ENCODE peak calls at places on chromosomes 5 and 9, in eight cellular contexts. Z is upper lobe of left lung, P is heart left ventricle, R is adrenal gland, F is IMR-90, K is right lobe of liver, C is spleen, E is GM12878. H is an unnamed sample.

GRCh38 chr5:15690611-15691010 is 190.6 kb downstream of the FBXL7 start:
- DNase-seq in K (no peak), C (no peak), P (no peak), Z (no peak), F (peak; percentile 64), E (no peak), R (no peak), H (no peak)

GRCh38 chr9:89007041-89007440 is 15.8 kb downstream of the S1PR3 start:
- DNase-seq in R (no peak), P (no peak), Z (no peak), K (no peak), F (no peak), E (no peak), C (no peak), H (no peak)

GRCh38 chr5:35281613-35282012 is 51.3 kb upstream of the PRLR start:
- DNase-seq in K (no peak), Z (no peak), C (no peak), F (no peak), E (no peak), P (no peak), R (no peak), H (no peak)

GRCh38 chr5:107670927-107671741 is at the start of gene EFNA5:
- DNase-seq in Z (peak; percentile 31), F (peak; percentile 46), R (no peak), P (peak; percentile 27), K (no peak), E (no peak), C (peak; percentile 75), H (peak; percentile 20)

GRCh38 chr5:142830241-142831018 is 60.3 kb downstream of the ARHGAP26 start:
- DNase-seq in P (no peak), C (no peak), F (peak; percentile 87), E (no peak), K (no peak), Z (no peak), R (no peak), H (no peak)

GRCh38 chr9:107425110-107426025 is 64.2 kb downstream of the KLF4 start:
- DNase-seq in C (peak; percentile 88), E (no peak), P (peak; percentile 70), Z (peak; percentile 84), F (peak; percentile 19), R (peak; percentile 85), K (peak; percentile 59), H (peak; percentile 77)

GRCh38 chr9:113570106-113570505 is 106.6 kb downstream of the RGS3 start:
- DNase-seq in F (no peak), P (peak; percentile 3), C (peak; percentile 29), K (peak; percentile 23), Z (peak; percentile 9), E (no peak), R (no peak), H (peak; percentile 3)

GRCh38 chr9:107480386-107480789 is 9.2 kb downstream of the KLF4 start:
- DNase-seq in F (peak; percentile 73), R (peak; percentile 57), P (no peak), E (no peak), C (no peak), Z (peak; percentile 57), K (no peak), H (peak; percentile 38)

GRCh38 chr9:108550111-108550510 is 305.7 kb downstream of the ACTL7B start:
- DNase-seq in E (no peak), Z (no peak), C (no peak), K (no peak), F (no peak), R (peak; percentile 68), P (no peak), H (no peak)

GRCh38 chr5:352639-353598 is 31.4 kb downstream of the AHRR start:
- DNase-seq in P (no peak), C (no peak), F (no peak), R (no peak), Z (peak; percentile 12), E (no peak), K (no peak), H (no peak)

GRCh38 chr9:92406506-92406905 is 2.1 kb upstream of the OGN start:
- DNase-seq in C (peak; percentile 79), P (peak; percentile 44), K (peak; percentile 48), F (no peak), Z (peak; percentile 63), E (peak; percentile 21), R (peak; percentile 28), H (no peak)

GRCh38 chr9:110969971-110970381 is 68.3 kb downstream of the LPAR1 start:
- DNase-seq in F (peak; percentile 85), Z (no peak), P (no peak), C (no peak), R (no peak), K (no peak), E (no peak), H (no peak)

GRCh38 chr5:20528471-20528870 is 540.5 kb upstream of the CDH18 start:
- DNase-seq in K (no peak), C (no peak), E (no peak), Z (no peak), P (no peak), R (no peak), F (no peak), H (no peak)

GRCh38 chr5:139273322-139273571 is 20.3 kb upstream of the MATR3 start:
- DNase-seq in K (no peak), E (no peak), C (peak; percentile 76), R (no peak), F (no peak), Z (no peak), P (no peak), H (no peak)

GRCh38 chr5:139271201-139272027 is 22.1 kb upstream of the MATR3 start:
- DNase-seq in C (no peak), K (no peak), Z (no peak), F (peak; percentile 94), E (no peak), R (no peak), P (no peak), H (no peak)

GRCh38 chr5:139275536-139276297 is 17.8 kb upstream of the MATR3 start:
- DNase-seq in R (no peak), P (no peak), C (no peak), E (no peak), F (no peak), Z (no peak), K (no peak), H (no peak)

GRCh38 chr5:139272471-139273321 is 20.8 kb upstream of the MATR3 start:
- DNase-seq in P (no peak), R (no peak), F (peak; percentile 62), Z (no peak), K (peak; percentile 58), C (no peak), E (no peak), H (no peak)

GRCh38 chr5:139273572-139274264 is 19.8 kb upstream of the MATR3 start:
- DNase-seq in K (peak; percentile 93), P (peak; percentile 86), R (peak; percentile 93), Z (peak; percentile 94), C (peak; percentile 97), E (peak; percentile 61), F (peak; percentile 80), H (peak; percentile 93)
- TF ChIP-seq POLR2A in K (peak; percentile 58), P (peak; percentile 67), R (no peak), Z (no peak), C (no peak), E (peak; percentile 95), F (peak; percentile 81), H (peak; percentile 54)

GRCh38 chr9:131738293-131738692 is 1.6 kb downstream of the RAPGEF1 start:
- DNase-seq in P (no peak), Z (no peak), C (no peak), E (no peak), K (no peak), R (no peak), F (no peak), H (no peak)

GRCh38 chr9:131734781-131735180 is 5.1 kb downstream of the RAPGEF1 start:
- DNase-seq in P (no peak), E (no peak), Z (no peak), C (peak; percentile 60), F (no peak), R (no peak), K (no peak), H (no peak)

GRCh38 chr9:131735238-131736181 is 4.4 kb downstream of the RAPGEF1 start:
- DNase-seq in P (no peak), K (peak; percentile 82), Z (no peak), E (no peak), R (no peak), C (no peak), F (no peak), H (peak; percentile 26)

GRCh38 chr9:131737426-131737825 is 2.5 kb downstream of the RAPGEF1 start:
- DNase-seq in E (no peak), K (no peak), Z (no peak), C (no peak), F (no peak), P (no peak), R (no peak), H (no peak)

GRCh38 chr9:131736440-131736839 is 3.4 kb downstream of the RAPGEF1 start:
- DNase-seq in K (no peak), E (no peak), P (no peak), R (no peak), C (no peak), Z (no peak), F (no peak), H (peak; percentile 29)
- H3K4me3 ChIP-seq in K (no peak overlapping the region), E (peak overlapping the region; percentile 70), P (peak overlapping the region; percentile 30), R (no peak overlapping the region), C (no peak overlapping the region), Z (peak overlapping the region; percentile 75), F (no peak overlapping the region), H (no peak overlapping the region)

DNA sequence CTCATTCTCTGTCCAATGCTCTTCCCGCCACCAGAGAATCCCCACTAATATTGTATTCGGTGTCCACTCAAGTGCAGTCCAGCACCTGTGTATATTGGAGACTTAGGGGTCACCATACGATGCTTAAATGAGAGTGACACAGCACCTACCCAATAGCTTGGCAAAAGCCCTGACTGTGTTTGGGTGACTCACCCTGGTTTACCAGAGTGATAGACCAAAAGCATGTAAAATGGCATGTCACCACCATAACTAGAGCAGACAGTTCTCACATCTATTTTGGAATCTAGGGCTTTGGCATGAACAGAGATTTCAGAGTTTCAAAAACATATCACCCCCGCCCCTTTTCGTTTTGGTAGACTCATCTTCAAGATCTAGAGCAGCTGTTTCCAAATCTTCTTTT is 217.3 kb upstream of the RASEF start:
- DNase-seq in E (no peak), Z (no peak), K (no peak), F (no peak), P (no peak), R (no peak), C (no peak), H (no peak)
- H3K27ac ChIP-seq in E (no peak overlapping the region), Z (no peak overlapping the region), K (no peak overlapping the region), F (no peak overlapping the region), P (no peak overlapping the region), R (no peak overlapping the region), C (no peak overlapping the region), H (no peak overlapping the region)

GRCh38 chr5:179862891-179863290 is 4.3 kb upstream of the MRNIP start:
- DNase-seq in R (no peak), P (no peak), Z (no peak), K (no peak), E (no peak), C (peak; percentile 51), F (no peak), H (no peak)

GRCh38 chr5:179858241-179858585 is 404 bp downstream of the MRNIP start:
- DNase-seq in E (peak; percentile 7), R (peak; percentile 42), P (no peak), Z (peak; percentile 47), K (no peak), F (peak; percentile 17), C (peak; percentile 89), H (peak; percentile 39)

GRCh38 chr5:179860301-179860700 is 1.7 kb upstream of the MRNIP start:
- DNase-seq in C (no peak), K (no peak), Z (no peak), E (no peak), R (no peak), F (no peak), P (no peak), H (no peak)

GRCh38 chr5:179862296-179862695 is 3.7 kb upstream of the MRNIP start:
- DNase-seq in P (no peak), F (no peak), C (no peak), R (no peak), Z (no peak), K (no peak), E (no peak), H (no peak)

GRCh38 chr5:179858586-179859427 is at the start of gene MRNIP:
- DNase-seq in Z (peak; percentile 98), F (peak; percentile 91), K (peak; percentile 98), R (peak; percentile 97), C (peak; percentile 100), P (peak; percentile 98), E (peak; percentile 79), H (peak; percentile 96)
- TF ChIP-seq POLR2A in Z (no peak), F (peak; percentile 46), K (peak; percentile 71), R (peak; percentile 52), C (no peak), P (peak; percentile 81), E (peak; percentile 83), H (peak; percentile 80)

H was measured in body of pancreas.